ENCODE peak calls at places on chromosomes 7 and 10, in four cellular contexts. One of them, this sample, is unnamed.

GRCh38 chr10:81108516-81109199 is 571.0 kb downstream of the SH2D4B start:
- DNase-seq in K562: no peak
- DNase-seq in prostate gland: no peak
- DNase-seq in astrocyte of the spinal cord: no peak
- DNase-seq in this sample: no peak

GRCh38 chr7:105156731-105157130 is 142.7 kb downstream of the KMT2E start:
- DNase-seq in K562: no peak
- DNase-seq in prostate gland: no peak
- DNase-seq in astrocyte of the spinal cord: peak
- DNase-seq in this sample: peak

GRCh38 chr10:91907914-91908357 is 1.4 kb downstream of the FGFBP3 start:
- DNase-seq in K562: peak
- DNase-seq in prostate gland: no peak
- DNase-seq in astrocyte of the spinal cord: no peak
- DNase-seq in this sample: peak

GRCh38 chr10:91144961-91145360 is 75.5 kb upstream of the PCGF5 start:
- DNase-seq in K562: no peak
- DNase-seq in prostate gland: no peak
- DNase-seq in astrocyte of the spinal cord: no peak
- DNase-seq in this sample: no peak

GRCh38 chr10:56091872-56092271 is 269.2 kb downstream of the ZWINT start:
- DNase-seq in K562: no peak
- DNase-seq in prostate gland: no peak
- DNase-seq in astrocyte of the spinal cord: no peak
- DNase-seq in this sample: no peak

GRCh38 chr10:106819490-106819889 is 345.0 kb downstream of the SORCS1 start:
- DNase-seq in K562: peak
- DNase-seq in prostate gland: no peak
- DNase-seq in astrocyte of the spinal cord: no peak
- DNase-seq in this sample: no peak

GRCh38 chr7:18429547-18429946 is 66.0 kb upstream of the HDAC9 start:
- DNase-seq in K562: no peak
- DNase-seq in prostate gland: no peak
- DNase-seq in astrocyte of the spinal cord: peak
- DNase-seq in this sample: peak

GRCh38 chr7:63093481-63093880 is 905.2 kb upstream of the ZNF722 start:
- DNase-seq in K562: peak
- DNase-seq in prostate gland: no peak
- DNase-seq in astrocyte of the spinal cord: no peak
- DNase-seq in this sample: no peak

GRCh38 chr10:53209941-53210611 is 437.5 kb upstream of the MBL2 start:
- DNase-seq in K562: no peak
- DNase-seq in prostate gland: no peak
- DNase-seq in astrocyte of the spinal cord: peak
- DNase-seq in this sample: peak

GRCh38 chr7:78769551-78770101 is 683.8 kb downstream of the MAGI2 start:
- DNase-seq in K562: no peak
- DNase-seq in prostate gland: no peak
- DNase-seq in astrocyte of the spinal cord: no peak
- DNase-seq in this sample: no peak

GRCh38 chr7:106485031-106485551 is 175.9 kb downstream of the CCDC71L start:
- DNase-seq in K562: no peak
- DNase-seq in prostate gland: no peak
- DNase-seq in astrocyte of the spinal cord: peak
- DNase-seq in this sample: peak

GRCh38 chr7:55018361-55019328 is at the start of gene EGFR:
- DNase-seq in K562: no peak
- DNase-seq in prostate gland: peak
- DNase-seq in astrocyte of the spinal cord: peak
- DNase-seq in this sample: peak

GRCh38 chr10:79385392-79385795 is 38.1 kb downstream of the PPIF start:
- DNase-seq in K562: no peak
- DNase-seq in prostate gland: no peak
- DNase-seq in astrocyte of the spinal cord: no peak
- DNase-seq in this sample: no peak

GRCh38 chr10:132420469-132421376 is 23.7 kb downstream of the PWWP2B start:
- DNase-seq in K562: peak
- DNase-seq in prostate gland: no peak
- DNase-seq in astrocyte of the spinal cord: no peak
- DNase-seq in this sample: peak

GRCh38 chr10:11011966-11012365 is 5.7 kb upstream of the CELF2 start:
- DNase-seq in K562: no peak
- DNase-seq in prostate gland: no peak
- DNase-seq in astrocyte of the spinal cord: no peak
- DNase-seq in this sample: no peak

GRCh38 chr7:151349507-151349853 is 7.9 kb downstream of the NUB1 start:
- DNase-seq in K562: peak
- DNase-seq in prostate gland: no peak
- DNase-seq in astrocyte of the spinal cord: no peak
- DNase-seq in this sample: no peak

GRCh38 chr7:65448824-65449504 is 75.3 kb downstream of the ZNF92 start:
- DNase-seq in K562: no peak
- DNase-seq in prostate gland: no peak
- DNase-seq in astrocyte of the spinal cord: peak
- DNase-seq in this sample: peak

GRCh38 chr10:79229081-79229541 is 118.2 kb upstream of the PPIF start:
- DNase-seq in K562: no peak
- DNase-seq in prostate gland: no peak
- DNase-seq in astrocyte of the spinal cord: no peak
- DNase-seq in this sample: no peak

GRCh38 chr7:610531-611280 is 91.1 kb upstream of the PDGFA start:
- DNase-seq in K562: peak
- DNase-seq in prostate gland: no peak
- DNase-seq in astrocyte of the spinal cord: peak
- DNase-seq in this sample: peak

GRCh38 chr10:97024181-97025073 is 161.3 kb downstream of the SLIT1 start:
- DNase-seq in K562: peak
- DNase-seq in prostate gland: no peak
- DNase-seq in astrocyte of the spinal cord: peak
- DNase-seq in this sample: peak

DNA sequence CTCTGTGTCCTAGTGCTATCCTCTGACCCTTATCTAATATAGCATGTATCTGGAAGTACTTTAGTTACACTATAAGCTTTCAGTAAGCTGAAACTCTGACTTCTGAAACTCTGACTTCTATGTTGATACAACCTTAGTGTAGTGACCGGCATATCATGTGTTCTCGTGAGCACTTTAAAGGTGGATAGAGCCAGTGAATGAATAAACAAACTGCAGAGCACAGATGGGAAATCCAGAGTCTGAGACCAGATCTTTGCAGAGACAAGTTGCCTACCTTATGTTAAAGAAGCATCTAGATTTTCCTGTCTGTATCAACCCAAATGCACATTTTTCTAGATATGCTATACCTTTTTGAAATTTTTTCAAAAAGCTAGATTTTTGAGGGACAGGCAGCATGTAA is 3.5 kb downstream of the ACTA2 start:
- DNase-seq in K562: no peak
- DNase-seq in prostate gland: no peak
- DNase-seq in astrocyte of the spinal cord: no peak
- DNase-seq in this sample: no peak
- H3K4me3 ChIP-seq in K562: no peak
- H3K4me3 ChIP-seq in prostate gland: peak
- H3K4me3 ChIP-seq in astrocyte of the spinal cord: no peak
- H3K4me3 ChIP-seq in this sample: no peak

GRCh38 chr7:45891462-45892402 is 3.4 kb downstream of the IGFBP1 start:
- DNase-seq in K562: no peak
- DNase-seq in prostate gland: no peak
- DNase-seq in astrocyte of the spinal cord: no peak
- DNase-seq in this sample: no peak

GRCh38 chr7:45889367-45890067 is 1.2 kb downstream of the IGFBP1 start:
- DNase-seq in K562: no peak
- DNase-seq in prostate gland: no peak
- DNase-seq in astrocyte of the spinal cord: peak
- DNase-seq in this sample: no peak

GRCh38 chr7:45890902-45891461 is 2.7 kb downstream of the IGFBP1 start:
- DNase-seq in K562: peak
- DNase-seq in prostate gland: no peak
- DNase-seq in astrocyte of the spinal cord: peak
- DNase-seq in this sample: peak

GRCh38 chr7:45888993-45889366 is 692 bp downstream of the IGFBP1 start:
- DNase-seq in K562: no peak
- DNase-seq in prostate gland: no peak
- DNase-seq in astrocyte of the spinal cord: no peak
- DNase-seq in this sample: no peak

DNA sequence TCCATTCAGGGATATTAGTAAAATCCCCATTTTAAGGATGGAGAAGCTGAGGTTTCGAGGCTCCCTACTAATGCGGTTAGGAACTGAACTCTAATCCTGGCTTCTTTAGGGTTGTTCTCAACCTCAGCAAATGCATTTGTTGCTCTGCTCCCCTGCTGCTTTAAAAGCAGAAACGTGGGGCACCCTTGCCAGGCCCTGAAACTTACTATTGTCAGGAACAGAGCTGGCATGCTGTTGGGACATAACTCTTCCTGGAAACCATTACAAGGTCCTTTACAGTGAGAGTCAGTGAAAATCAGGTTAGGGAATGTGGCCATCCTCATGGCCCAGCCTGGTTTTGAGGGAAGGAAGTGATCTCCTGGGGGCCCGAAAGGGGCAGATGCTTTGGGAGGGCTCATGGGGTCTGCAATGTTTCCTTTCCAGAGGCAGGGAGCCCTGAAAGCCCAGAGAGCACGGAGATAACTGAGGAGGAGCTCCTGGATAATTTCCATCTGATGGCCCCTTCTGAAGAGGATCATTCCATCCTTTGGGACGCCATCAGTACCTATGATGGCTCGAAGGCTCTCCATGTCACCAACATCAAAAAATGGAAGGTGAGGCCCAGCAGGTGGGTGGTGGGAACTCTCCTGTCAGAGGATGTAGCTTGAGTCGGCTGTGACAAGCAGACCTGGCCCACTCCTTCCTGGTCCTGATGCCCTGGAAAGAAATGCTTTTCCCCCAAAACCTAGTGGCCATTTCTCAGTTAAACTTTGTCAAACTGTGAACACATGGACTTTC is 2.0 kb downstream of the IGFBP1 start:
- DNase-seq in K562: no peak
- DNase-seq in prostate gland: no peak
- DNase-seq in astrocyte of the spinal cord: no peak
- DNase-seq in this sample: no peak
- TF ChIP-seq CTCF in K562: no peak
- TF ChIP-seq CTCF in prostate gland: no peak
- TF ChIP-seq CTCF in astrocyte of the spinal cord: no peak
- TF ChIP-seq CTCF in this sample: no peak

DNA sequence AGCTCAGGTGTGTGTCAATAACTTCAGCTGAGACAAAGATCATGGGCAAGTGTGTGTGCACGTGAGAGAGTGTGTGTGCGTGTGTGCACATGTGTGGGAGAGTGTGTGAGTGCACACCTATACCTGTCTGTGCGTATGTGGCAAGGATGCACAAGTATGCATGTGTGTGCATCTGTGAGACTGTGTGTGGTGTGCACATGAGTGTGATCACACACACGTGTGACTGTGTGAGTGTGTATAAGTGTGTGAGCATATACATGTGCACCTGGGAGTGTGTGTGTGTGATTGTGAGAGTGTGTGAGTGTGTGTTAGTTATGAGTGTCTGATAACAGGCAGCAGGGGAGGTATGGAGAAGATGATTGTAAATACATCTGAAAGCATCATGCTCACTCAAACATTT is 657.3 kb upstream of the PFKP start:
- DNase-seq in K562: no peak
- DNase-seq in prostate gland: no peak
- DNase-seq in astrocyte of the spinal cord: no peak
- DNase-seq in this sample: no peak
- H3K4me3 ChIP-seq in K562: no peak
- H3K4me3 ChIP-seq in prostate gland: no peak
- H3K4me3 ChIP-seq in astrocyte of the spinal cord: no peak
- H3K4me3 ChIP-seq in this sample: no peak

GRCh38 chr7:133858311-133858710 is 268.8 kb upstream of the LRGUK start:
- DNase-seq in K562: no peak
- DNase-seq in prostate gland: no peak
- DNase-seq in astrocyte of the spinal cord: no peak
- DNase-seq in this sample: no peak

GRCh38 chr7:133853706-133854276 is 273.3 kb upstream of the LRGUK start:
- DNase-seq in K562: peak
- DNase-seq in prostate gland: peak
- DNase-seq in astrocyte of the spinal cord: peak
- DNase-seq in this sample: peak

GRCh38 chr7:133851416-133851815 is 275.7 kb upstream of the LRGUK start:
- DNase-seq in K562: no peak
- DNase-seq in prostate gland: no peak
- DNase-seq in astrocyte of the spinal cord: no peak
- DNase-seq in this sample: no peak

GRCh38 chr7:133857376-133858119 is 269.6 kb upstream of the LRGUK start:
- DNase-seq in K562: no peak
- DNase-seq in prostate gland: no peak
- DNase-seq in astrocyte of the spinal cord: no peak
- DNase-seq in this sample: no peak

DNA sequence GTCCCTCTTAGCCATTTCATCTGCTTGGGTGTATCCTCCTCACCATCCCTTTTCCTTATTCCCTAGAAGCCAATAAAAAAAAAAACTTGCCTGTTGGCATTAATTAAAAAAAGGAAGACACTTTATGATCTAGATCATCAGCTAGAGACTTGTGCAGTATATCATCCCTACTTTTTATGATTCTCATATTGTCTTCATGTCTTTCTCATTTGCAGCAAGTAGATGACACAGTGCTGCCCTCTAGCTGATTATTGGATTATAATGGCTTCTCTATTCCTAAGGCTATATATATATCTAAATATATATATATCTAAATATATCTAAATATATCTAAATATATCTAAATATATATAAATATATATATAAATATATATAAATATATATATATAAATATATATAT is 272.4 kb upstream of the LRGUK start:
- DNase-seq in K562: peak
- DNase-seq in prostate gland: peak
- DNase-seq in astrocyte of the spinal cord: peak
- DNase-seq in this sample: peak
- TF ChIP-seq CTCF in K562: peak
- TF ChIP-seq CTCF in prostate gland: peak
- TF ChIP-seq CTCF in astrocyte of the spinal cord: peak
- TF ChIP-seq CTCF in this sample: peak

GRCh38 chr10:7243873-7244272 is 167.0 kb downstream of the SFMBT2 start:
- DNase-seq in K562: no peak
- DNase-seq in prostate gland: no peak
- DNase-seq in astrocyte of the spinal cord: no peak
- DNase-seq in this sample: no peak
- H3K4me3 ChIP-seq in K562: no peak
- H3K4me3 ChIP-seq in prostate gland: no peak
- H3K4me3 ChIP-seq in astrocyte of the spinal cord: no peak
- H3K4me3 ChIP-seq in this sample: no peak

DNA sequence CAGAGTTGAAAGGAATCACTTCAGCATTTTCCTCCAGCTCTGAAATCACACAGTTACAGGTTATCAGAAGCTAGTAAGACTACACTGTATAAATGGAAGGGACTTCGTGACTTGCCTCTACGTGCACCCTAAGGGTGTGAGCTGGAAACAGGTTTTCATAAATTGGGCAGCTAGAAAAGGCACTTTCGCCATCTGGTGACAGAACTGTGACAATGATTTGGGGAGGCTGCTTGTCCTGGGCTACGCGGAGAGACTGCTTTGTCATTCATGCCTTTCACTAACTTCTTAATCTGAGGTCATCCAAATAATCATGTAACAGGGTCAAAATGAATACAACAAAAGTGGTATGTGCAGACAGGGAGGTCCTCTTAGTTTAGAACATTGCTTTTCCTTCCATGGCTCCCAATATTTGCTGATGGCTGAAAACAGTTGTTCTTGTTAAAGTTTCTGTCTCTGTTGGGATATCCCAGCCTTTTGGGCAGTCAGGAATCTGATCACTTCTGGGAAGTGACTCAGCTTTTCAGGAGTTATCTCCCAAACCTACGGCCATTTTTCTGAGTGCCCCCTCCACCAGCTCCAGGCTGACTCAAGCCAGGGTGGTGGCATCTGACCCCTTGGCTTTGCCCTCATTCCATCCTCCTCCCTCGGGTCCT is 17.8 kb downstream of the VWC2 start:
- DNase-seq in K562: peak
- DNase-seq in prostate gland: no peak
- DNase-seq in astrocyte of the spinal cord: no peak
- DNase-seq in this sample: no peak
- TF ChIP-seq CTCF in K562: no peak
- TF ChIP-seq CTCF in prostate gland: peak
- TF ChIP-seq CTCF in astrocyte of the spinal cord: no peak
- TF ChIP-seq CTCF in this sample: no peak

This sample was measured in fibroblast of the aortic adventitia.